ENCODE peak calls at places on chromosomes 4 and X, in four cellular contexts. One of them, this sample, is unnamed.

GRCh38 chrX:110786486-110786885 is 9.1 kb downstream of the CHRDL1 start:
- DNase-seq in H9: no peak
- DNase-seq in H1: no peak
- DNase-seq in IMR-90: peak; percentile 68
- DNase-seq in this sample: no peak

GRCh38 chrX:106415276-106415895 is 196.4 kb upstream of the RADX start:
- DNase-seq in H9: no peak
- DNase-seq in IMR-90: peak; percentile 13
- DNase-seq in H1: no peak
- DNase-seq in this sample: peak; percentile 60

GRCh38 chrX:9578083-9578779 is 113.4 kb downstream of the TBL1X start:
- DNase-seq in H9: no peak
- DNase-seq in H1: no peak
- DNase-seq in IMR-90: peak; percentile 7
- DNase-seq in this sample: peak; percentile 9

GRCh38 chr4:173346074-173346473 is 11.9 kb upstream of the HMGB2 start:
- DNase-seq in H1: no peak
- DNase-seq in H9: no peak
- DNase-seq in IMR-90: peak; percentile 47
- DNase-seq in this sample: peak; percentile 55

GRCh38 chr4:22356996-22357596 is 158.8 kb downstream of the ADGRA3 start:
- DNase-seq in H1: no peak
- DNase-seq in H9: no peak
- DNase-seq in IMR-90: peak; percentile 32
- DNase-seq in this sample: peak; percentile 58

GRCh38 chr4:74109894-74110605 is 11.1 kb upstream of the CXCL2 start:
- DNase-seq in H1: no peak
- DNase-seq in IMR-90: peak; percentile 93
- DNase-seq in H9: no peak
- DNase-seq in this sample: no peak

GRCh38 chr4:88226143-88226542 is 58.2 kb downstream of the PPM1K start:
- DNase-seq in H1: no peak
- DNase-seq in IMR-90: no peak
- DNase-seq in H9: no peak
- DNase-seq in this sample: no peak

GRCh38 chr4:1540601-1541375 is 134.5 kb upstream of the NKX1-1 start:
- DNase-seq in H1: no peak
- DNase-seq in H9: no peak
- DNase-seq in IMR-90: no peak
- DNase-seq in this sample: no peak

GRCh38 chr4:62328526-62328925 is 1128.4 kb downstream of the ADGRL3 start:
- DNase-seq in H1: no peak
- DNase-seq in IMR-90: no peak
- DNase-seq in H9: no peak
- DNase-seq in this sample: no peak

GRCh38 chr4:2962614-2963184 is 507 bp downstream of the NOP14 start:
- DNase-seq in H9: peak; percentile 66
- DNase-seq in IMR-90: peak; percentile 38
- DNase-seq in H1: no peak
- DNase-seq in this sample: peak; percentile 92

GRCh38 chr4:2250764-2251072 is 8.8 kb upstream of the HAUS3 start:
- DNase-seq in IMR-90: no peak
- DNase-seq in H1: no peak
- DNase-seq in H9: no peak
- DNase-seq in this sample: no peak

GRCh38 chr4:140790765-140791164 is 34.6 kb upstream of the TBC1D9 start:
- DNase-seq in IMR-90: peak; percentile 5
- DNase-seq in H9: no peak
- DNase-seq in H1: no peak
- DNase-seq in this sample: no peak

GRCh38 chr4:180418819-180419531 is 1824.2 kb upstream of the TENM3 start:
- DNase-seq in IMR-90: no peak
- DNase-seq in H9: no peak
- DNase-seq in H1: no peak
- DNase-seq in this sample: no peak

GRCh38 chrX:138014577-138014976 is 448.6 kb downstream of the ZIC3 start:
- DNase-seq in H1: no peak
- DNase-seq in IMR-90: no peak
- DNase-seq in H9: no peak
- DNase-seq in this sample: no peak

GRCh38 chr4:148120216-148120615 is 322.0 kb downstream of the NR3C2 start:
- DNase-seq in IMR-90: no peak
- DNase-seq in H1: no peak
- DNase-seq in H9: no peak
- DNase-seq in this sample: no peak

GRCh38 chrX:39953879-39954278 is 143.9 kb downstream of the BCOR start:
- DNase-seq in IMR-90: peak; percentile 81
- DNase-seq in H9: no peak
- DNase-seq in H1: no peak
- DNase-seq in this sample: no peak

GRCh38 chrX:40097101-40097491 is 662 bp downstream of the BCOR start:
- DNase-seq in H9: no peak
- DNase-seq in IMR-90: no peak
- DNase-seq in H1: no peak
- DNase-seq in this sample: no peak

GRCh38 chr4:54384563-54384962 is 155.5 kb downstream of the PDGFRA start:
- DNase-seq in H1: no peak
- DNase-seq in H9: no peak
- DNase-seq in IMR-90: peak; percentile 39
- DNase-seq in this sample: peak; percentile 33

GRCh38 chrX:17559728-17560379 is 177.4 kb upstream of the SCML1 start:
- DNase-seq in H1: no peak
- DNase-seq in H9: no peak
- DNase-seq in IMR-90: peak; percentile 92
- DNase-seq in this sample: peak; percentile 66

GRCh38 chrX:22666441-22666840 is 333.3 kb upstream of the DDX53 start:
- DNase-seq in H1: no peak
- DNase-seq in H9: peak; percentile 71
- DNase-seq in IMR-90: peak; percentile 27
- DNase-seq in this sample: peak; percentile 76

GRCh38 chr4:141039156-141039555 is 94.1 kb downstream of the RNF150 start:
- DNase-seq in H9: no peak
- DNase-seq in IMR-90: no peak
- DNase-seq in H1: no peak
- DNase-seq in this sample: no peak

GRCh38 chr4:166198041-166198440 is 325.0 kb downstream of the TLL1 start:
- DNase-seq in H1: no peak
- DNase-seq in H9: peak; percentile 63
- DNase-seq in IMR-90: no peak
- DNase-seq in this sample: no peak

GRCh38 chr4:166195101-166195500 is 322.1 kb downstream of the TLL1 start:
- DNase-seq in H1: no peak
- DNase-seq in IMR-90: no peak
- DNase-seq in H9: no peak
- DNase-seq in this sample: no peak

GRCh38 chr4:166198516-166198915 is 325.5 kb downstream of the TLL1 start:
- DNase-seq in H1: no peak
- DNase-seq in H9: peak; percentile 44
- DNase-seq in IMR-90: no peak
- DNase-seq in this sample: peak; percentile 25

GRCh38 chr4:166197166-166197565 is 324.1 kb downstream of the TLL1 start:
- DNase-seq in H1: no peak
- DNase-seq in IMR-90: no peak
- DNase-seq in H9: no peak
- DNase-seq in this sample: no peak

DNA sequence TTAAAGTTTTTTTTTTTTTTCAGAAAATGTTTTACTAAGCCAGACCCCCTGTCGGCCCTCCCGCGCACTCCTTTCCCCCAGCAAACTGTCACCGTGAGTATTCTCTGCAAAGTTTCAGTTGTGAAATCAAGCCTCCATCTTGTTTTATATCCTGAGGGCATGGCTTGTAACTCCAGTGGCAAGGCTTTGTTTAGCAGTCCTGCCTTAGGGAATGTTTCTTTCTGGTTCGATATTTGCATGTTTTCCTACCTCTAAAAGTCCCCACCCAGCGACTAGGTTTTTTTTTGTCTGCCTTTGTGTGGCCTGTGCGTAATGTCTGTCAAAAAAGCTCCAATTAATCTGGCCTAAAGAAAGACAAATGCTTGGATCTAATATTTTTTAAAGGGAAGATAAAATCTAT is 325.9 kb downstream of the TLL1 start:
- DNase-seq in H1: no peak
- DNase-seq in H9: no peak
- DNase-seq in IMR-90: no peak
- DNase-seq in this sample: peak; percentile 19
- H4K5ac ChIP-seq in H1: no peak overlapping the region
- H4K5ac ChIP-seq in H9: no peak overlapping the region
- H4K5ac ChIP-seq in IMR-90: no peak overlapping the region
- H4K5ac ChIP-seq in this sample: no peak overlapping the region

GRCh38 chrX:34658316-34658715 is 1.2 kb upstream of the TMEM47 start:
- DNase-seq in H1: no peak
- DNase-seq in IMR-90: peak; percentile 40
- DNase-seq in H9: no peak
- DNase-seq in this sample: no peak
- H4K5ac ChIP-seq in H1: no peak overlapping the region
- H4K5ac ChIP-seq in IMR-90: no peak overlapping the region
- H4K5ac ChIP-seq in H9: no peak overlapping the region
- H4K5ac ChIP-seq in this sample: no peak overlapping the region

DNA sequence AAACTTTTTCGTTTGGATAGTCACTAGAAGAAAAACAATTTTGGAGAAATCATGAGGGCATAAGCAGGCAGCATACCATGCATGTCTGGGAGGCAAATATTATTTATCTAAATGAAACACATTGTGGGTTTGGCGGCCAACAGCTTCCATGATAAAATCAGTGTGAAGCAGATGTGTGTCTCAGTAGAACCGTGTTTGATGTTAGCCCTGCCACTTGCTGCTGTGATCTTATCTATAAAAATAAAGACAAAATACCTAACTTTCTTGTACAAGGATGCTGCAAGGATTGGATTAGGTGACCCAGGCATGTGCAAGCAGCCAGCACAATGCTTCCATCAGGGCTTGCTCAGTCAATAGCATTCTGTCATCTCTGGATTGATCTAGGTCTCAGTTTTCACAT is 341.4 kb downstream of the PACRGL start:
- DNase-seq in H9: no peak
- DNase-seq in H1: no peak
- DNase-seq in IMR-90: no peak
- DNase-seq in this sample: no peak
- H4K5ac ChIP-seq in H9: no peak overlapping the region
- H4K5ac ChIP-seq in H1: no peak overlapping the region
- H4K5ac ChIP-seq in IMR-90: no peak overlapping the region
- H4K5ac ChIP-seq in this sample: no peak overlapping the region

GRCh38 chr4:124806403-124806802 is 93.9 kb upstream of the ANKRD50 start:
- DNase-seq in IMR-90: peak; percentile 63
- DNase-seq in H1: peak; percentile 1
- DNase-seq in H9: no peak
- DNase-seq in this sample: peak; percentile 65
- H4K5ac ChIP-seq in IMR-90: no peak overlapping the region
- H4K5ac ChIP-seq in H1: no peak overlapping the region
- H4K5ac ChIP-seq in H9: no peak overlapping the region
- H4K5ac ChIP-seq in this sample: no peak overlapping the region

GRCh38 chr4:183495182-183495581 is 9.7 kb upstream of the ING2 start:
- DNase-seq in IMR-90: no peak
- DNase-seq in H9: no peak
- DNase-seq in H1: no peak
- DNase-seq in this sample: peak; percentile 24
- H4K5ac ChIP-seq in IMR-90: no peak overlapping the region
- H4K5ac ChIP-seq in H9: no peak overlapping the region
- H4K5ac ChIP-seq in H1: no peak overlapping the region
- H4K5ac ChIP-seq in this sample: no peak overlapping the region

DNA sequence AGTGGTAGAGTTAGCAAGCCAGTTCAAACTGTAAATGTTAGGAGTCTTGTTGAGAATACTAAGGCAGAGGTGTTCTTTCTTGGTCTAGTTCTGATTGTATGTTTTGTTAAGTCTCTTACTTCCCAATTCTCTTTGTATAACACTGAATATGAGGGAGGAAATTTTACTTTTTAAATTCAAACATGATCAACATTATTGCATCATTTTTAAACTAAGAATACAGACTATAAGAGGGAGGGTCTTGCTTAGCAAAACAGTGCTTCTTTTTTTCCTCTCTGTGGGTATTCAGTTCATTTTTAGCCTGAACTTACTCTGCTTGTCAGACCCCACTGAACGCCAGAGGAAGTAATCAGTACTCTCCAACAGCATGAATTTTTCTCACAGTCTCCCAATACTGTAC is 198.0 kb downstream of the GABRG1 start:
- DNase-seq in H9: no peak
- DNase-seq in IMR-90: no peak
- DNase-seq in H1: no peak
- DNase-seq in this sample: no peak
- H4K5ac ChIP-seq in H9: no peak overlapping the region
- H4K5ac ChIP-seq in IMR-90: no peak overlapping the region
- H4K5ac ChIP-seq in H1: no peak overlapping the region
- H4K5ac ChIP-seq in this sample: no peak overlapping the region

DNA sequence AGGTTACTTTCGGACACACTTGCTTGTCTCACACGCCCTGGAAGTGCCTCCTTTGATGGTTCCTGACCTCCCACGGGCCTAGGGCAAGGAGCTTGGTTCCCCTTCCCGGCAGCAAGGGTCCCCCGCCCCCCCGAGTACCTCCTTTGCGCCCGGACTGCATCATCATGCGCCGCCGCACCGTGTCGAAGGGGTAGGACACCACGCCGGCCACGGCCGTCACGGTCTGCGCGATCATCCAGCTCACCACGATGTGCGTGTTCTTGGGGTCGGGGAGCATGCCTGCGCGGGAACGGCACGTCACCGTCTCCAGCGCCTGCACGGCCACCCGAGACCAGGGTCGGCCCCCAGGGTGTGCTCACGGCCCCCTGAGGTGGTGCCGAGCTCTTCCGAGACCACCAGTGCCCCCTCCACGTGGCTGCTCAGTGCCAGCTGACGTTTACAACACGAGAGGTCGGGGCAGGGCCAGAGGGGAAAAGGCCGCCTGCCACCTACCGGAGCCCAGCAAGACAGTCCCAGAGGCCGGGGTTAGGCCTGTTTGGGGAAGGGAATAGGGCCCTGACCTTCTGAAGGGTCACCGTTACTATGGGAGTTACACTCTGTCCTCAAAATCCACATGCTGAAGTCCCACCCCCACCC is 4.7 kb downstream of the SLC25A6 start:
- DNase-seq in IMR-90: no peak
- DNase-seq in H9: no peak
- DNase-seq in H1: no peak
- DNase-seq in this sample: no peak
- H4K5ac ChIP-seq in IMR-90: no peak overlapping the region
- H4K5ac ChIP-seq in H9: no peak overlapping the region
- H4K5ac ChIP-seq in H1: no peak overlapping the region
- H4K5ac ChIP-seq in this sample: no peak overlapping the region